ENCODE peak calls at places on chromosomes 6 and 20, in eight cellular contexts. J is endothelial cell of umbilical vein, Z is A549, K is HT1080, M is progenitor cell of endocrine pancreas, Q is iPS-NIHi11, D is hepatocyte, T is HEK293T. E is an unnamed sample.

GRCh38 chr20:41587956-41588355 is 30.2 kb downstream of the CHD6 start:
- DNase-seq in J (no peak), Z (no peak), K (peak; percentile 69), M (no peak), Q (no peak), D (no peak), T (no peak), E (no peak)

GRCh38 chr6:149683256-149683860 is 34.5 kb downstream of the LATS1 start:
- DNase-seq in J (no peak), Z (no peak), K (no peak), M (no peak), Q (no peak), D (no peak), T (no peak), E (peak; percentile 9)

GRCh38 chr6:100633096-100633766 is 168.5 kb upstream of the SIM1 start:
- DNase-seq in J (peak; percentile 63), Z (peak; percentile 84), K (peak; percentile 84), M (no peak), Q (no peak), D (peak; percentile 26), T (no peak), E (peak; percentile 76)

GRCh38 chr20:50083034-50083433 is 29.9 kb downstream of the UBE2V1 start:
- DNase-seq in J (no peak), Z (no peak), K (no peak), M (no peak), Q (no peak), D (no peak), T (no peak), E (no peak)

GRCh38 chr6:137148291-137149076 is 25.0 kb downstream of the IL22RA2 start:
- DNase-seq in J (no peak), Z (peak; percentile 67), K (no peak), M (no peak), Q (no peak), D (peak; percentile 14), T (no peak), E (no peak)

GRCh38 chr6:79127660-79128059 is 49.6 kb upstream of the PHIP start:
- DNase-seq in J (no peak), Z (peak; percentile 13), K (no peak), M (no peak), Q (peak; percentile 48), D (no peak), T (no peak), E (no peak)

GRCh38 chr6:4610256-4610655 is 165.9 kb upstream of the CDYL start:
- DNase-seq in J (peak; percentile 87), Z (no peak), K (peak; percentile 15), M (no peak), Q (no peak), D (no peak), T (no peak), E (no peak)

GRCh38 chr20:37901667-37902503 is 1.0 kb upstream of the VSTM2L start:
- DNase-seq in J (peak; percentile 31), Z (peak; percentile 89), K (peak; percentile 55), M (peak; percentile 33), Q (peak; percentile 85), D (peak; percentile 63), T (peak; percentile 56), E (no peak)

GRCh38 chr6:43768506-43768860 is 1.5 kb upstream of the VEGFA start:
- DNase-seq in J (no peak), Z (no peak), K (no peak), M (no peak), Q (no peak), D (no peak), T (no peak), E (no peak)

GRCh38 chr6:131136021-131136847 is 967 bp downstream of the AKAP7 start:
- DNase-seq in J (peak; percentile 60), Z (peak; percentile 17), K (peak; percentile 48), M (no peak), Q (no peak), D (peak; percentile 32), T (no peak), E (peak; percentile 68)

GRCh38 chr20:63544958-63545516 is 2.5 kb downstream of the SRMS start:
- DNase-seq in J (no peak), Z (peak; percentile 78), K (peak; percentile 53), M (no peak), Q (no peak), D (peak; percentile 74), T (no peak), E (no peak)

GRCh38 chr6:100458841-100459154 is 5.9 kb downstream of the SIM1 start:
- DNase-seq in J (no peak), Z (no peak), K (no peak), M (no peak), Q (no peak), D (no peak), T (no peak), E (no peak)

GRCh38 chr6:39107641-39108040 is 7.3 kb downstream of the SAYSD1 start:
- DNase-seq in J (no peak), Z (no peak), K (no peak), M (no peak), Q (no peak), D (no peak), T (no peak), E (no peak)

GRCh38 chr6:111625099-111625416 is 19.4 kb upstream of the TRAF3IP2 start:
- DNase-seq in J (no peak), Z (no peak), K (no peak), M (no peak), Q (no peak), D (no peak), T (no peak), E (no peak)

GRCh38 chr6:85118233-85118632 is 331.6 kb upstream of the NT5E start:
- DNase-seq in J (no peak), Z (no peak), K (no peak), M (no peak), Q (peak; percentile 29), D (no peak), T (no peak), E (no peak)

GRCh38 chr20:2692036-2692885 is at the start of gene EBF4:
- DNase-seq in J (peak; percentile 31), Z (peak; percentile 26), K (no peak), M (peak; percentile 34), Q (peak; percentile 95), D (peak; percentile 73), T (peak; percentile 81), E (no peak)

GRCh38 chr20:23048283-23049200 is 930 bp downstream of the THBD start:
- DNase-seq in J (peak; percentile 70), Z (peak; percentile 83), K (no peak), M (peak; percentile 25), Q (peak; percentile 59), D (peak; percentile 76), T (peak; percentile 64), E (no peak)

GRCh38 chr6:51382838-51383237 is 564.2 kb downstream of the TFAP2B start:
- DNase-seq in J (no peak), Z (no peak), K (no peak), M (no peak), Q (no peak), D (no peak), T (no peak), E (no peak)

E was measured in hippocampal formation.